ENCODE peak calls at places on chromosomes 13 and 19, in seven cellular contexts. Y, O, Z, C, M, I and R are unnamed samples.

GRCh38 chr13:64078025-64078424 is 2662.4 kb upstream of the PCDH20 start:
- DNase-seq in Y (no peak), O (no peak), Z (no peak), C (no peak), M (no peak), I (no peak), R (peak; percentile 1)

GRCh38 chr13:105165449-105166125 is 1369.9 kb downstream of the EFNB2 start:
- DNase-seq in Y (peak; percentile 10), O (no peak), Z (no peak), C (no peak), M (no peak), I (no peak), R (no peak)

GRCh38 chr13:111359237-111359915 is 38.9 kb downstream of the TEX29 start:
- DNase-seq in Y (no peak), O (peak; percentile 11), Z (no peak), C (no peak), M (no peak), I (no peak), R (no peak)

GRCh38 chr13:103371271-103371670 is 305.1 kb upstream of the SLC10A2 start:
- DNase-seq in Y (no peak), O (peak; percentile 17), Z (no peak), C (no peak), M (no peak), I (no peak), R (no peak)

GRCh38 chr19:31312004-31312403 is 37.2 kb downstream of the TSHZ3 start:
- DNase-seq in Y (no peak), O (peak; percentile 68), Z (no peak), C (no peak), M (peak; percentile 41), I (no peak), R (no peak)

GRCh38 chr19:46487802-46488445 is 7.7 kb downstream of the PNMA8B start:
- DNase-seq in Y (peak; percentile 76), O (peak; percentile 71), Z (peak; percentile 96), C (peak; percentile 76), M (no peak), I (peak; percentile 39), R (peak; percentile 90)

GRCh38 chr13:108494991-108495661 is 134.3 kb upstream of the MYO16 start:
- DNase-seq in Y (no peak), O (peak; percentile 11), Z (peak; percentile 14), C (no peak), M (no peak), I (no peak), R (no peak)

GRCh38 chr13:20831933-20832332 is 58.2 kb upstream of the EEF1AKMT1 start:
- DNase-seq in Y (no peak), O (no peak), Z (no peak), C (no peak), M (no peak), I (no peak), R (no peak)

GRCh38 chr13:98997738-98998641 is 20.1 kb upstream of the DOCK9 start:
- DNase-seq in Y (no peak), O (no peak), Z (no peak), C (no peak), M (no peak), I (no peak), R (no peak)

GRCh38 chr13:44649118-44649455 is 73.0 kb upstream of the TSC22D1 start:
- DNase-seq in Y (no peak), O (no peak), Z (no peak), C (no peak), M (no peak), I (peak; percentile 44), R (peak; percentile 29)

GRCh38 chr19:33175886-33176669 is 18.1 kb upstream of the LRP3 start:
- DNase-seq in Y (no peak), O (peak; percentile 33), Z (no peak), C (no peak), M (no peak), I (no peak), R (no peak)

GRCh38 chr19:10881403-10882107 is 10.2 kb downstream of the CARM1 start:
- DNase-seq in Y (no peak), O (no peak), Z (no peak), C (no peak), M (no peak), I (no peak), R (no peak)

GRCh38 chr19:18730885-18731513 is 47.5 kb downstream of the CRTC1 start:
- DNase-seq in Y (no peak), O (no peak), Z (no peak), C (no peak), M (no peak), I (no peak), R (no peak)

GRCh38 chr13:112506046-112506445 is 81.9 kb downstream of the TUBGCP3 start:
- DNase-seq in Y (no peak), O (no peak), Z (no peak), C (no peak), M (no peak), I (no peak), R (no peak)

GRCh38 chr19:2249010-2249866 is at the start of gene AMH:
- DNase-seq in Y (no peak), O (no peak), Z (no peak), C (no peak), M (no peak), I (no peak), R (no peak)

GRCh38 chr19:54708781-54709180 is 15.5 kb upstream of the KIR3DL3 start:
- DNase-seq in Y (no peak), O (no peak), Z (no peak), C (no peak), M (no peak), I (no peak), R (no peak)

GRCh38 chr13:26707122-26708006 is 53.2 kb downstream of the GPR12 start:
- DNase-seq in Y (no peak), O (peak; percentile 46), Z (peak; percentile 41), C (no peak), M (no peak), I (peak; percentile 41), R (peak; percentile 62)

GRCh38 chr19:11463391-11463790 is 17.5 kb downstream of the ELAVL3 start:
- DNase-seq in Y (no peak), O (no peak), Z (no peak), C (no peak), M (no peak), I (no peak), R (no peak)

GRCh38 chr19:48398329-48399235 is 5.1 kb downstream of the GRIN2D start:
- DNase-seq in Y (peak; percentile 88), O (peak; percentile 79), Z (peak; percentile 70), C (peak; percentile 80), M (no peak), I (peak; percentile 88), R (peak; percentile 91)

GRCh38 chr19:899363-900301 is 6.3 kb downstream of the RNU6-9 start:
- DNase-seq in Y (no peak), O (no peak), Z (no peak), C (no peak), M (no peak), I (no peak), R (no peak)

GRCh38 chr19:896434-896833 is 3.1 kb downstream of the RNU6-9 start:
- DNase-seq in Y (no peak), O (no peak), Z (no peak), C (no peak), M (no peak), I (no peak), R (no peak)

GRCh38 chr19:898663-899062 is 5.4 kb downstream of the RNU6-9 start:
- DNase-seq in Y (no peak), O (no peak), Z (no peak), C (no peak), M (no peak), I (no peak), R (no peak)

GRCh38 chr19:896999-897398 is 3.7 kb downstream of the RNU6-9 start:
- DNase-seq in Y (no peak), O (no peak), Z (no peak), C (no peak), M (no peak), I (no peak), R (no peak)

GRCh38 chr19:897442-898039 is 4.3 kb downstream of the RNU6-9 start:
- DNase-seq in Y (no peak), O (no peak), Z (no peak), C (no peak), M (no peak), I (no peak), R (no peak)
- TF ChIP-seq CTCF in Y (no peak), O (peak; percentile 11), Z (no peak), C (no peak), M (peak; percentile 5), I (no peak), R (no peak)

DNA sequence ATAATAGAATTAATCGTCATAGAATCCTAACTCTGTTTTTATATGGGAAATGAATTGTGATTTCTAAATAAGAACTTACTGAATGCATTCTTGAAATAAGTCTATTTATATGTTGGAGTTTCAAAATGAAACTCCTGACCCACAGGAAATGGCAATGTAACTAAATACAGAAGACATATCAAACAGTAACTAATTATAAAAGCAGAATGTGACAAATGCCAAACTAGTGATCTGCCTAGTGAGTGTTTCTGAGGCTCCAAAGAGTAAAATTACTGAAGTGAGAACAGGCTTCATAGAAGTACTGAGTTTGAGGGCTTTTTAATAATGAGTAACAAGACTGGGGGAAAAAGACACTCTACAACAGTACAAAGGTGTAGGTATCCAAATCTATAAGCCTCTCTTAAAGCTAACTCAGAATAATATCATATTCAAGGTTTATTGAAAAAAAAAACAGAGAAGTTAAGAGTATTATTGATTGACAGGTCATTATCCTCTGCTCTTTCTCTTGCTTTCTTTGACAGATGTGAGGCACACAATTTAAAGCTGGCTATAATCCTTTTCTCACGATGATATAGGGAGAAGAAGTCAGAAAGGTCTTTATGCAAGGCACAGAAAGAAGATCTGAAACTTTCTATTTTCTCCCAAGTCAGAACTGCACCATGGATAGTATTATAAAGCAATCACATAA is 17.4 kb upstream of the ATXN8OS start:
- DNase-seq in Y (no peak), O (no peak), Z (no peak), C (no peak), M (no peak), I (no peak), R (no peak)
- TF ChIP-seq CTCF in Y (no peak), O (no peak), Z (no peak), C (no peak), M (no peak), I (no peak), R (no peak)

GRCh38 chr13:45751882-45752281 is 49.8 kb downstream of the CBY2 start:
- DNase-seq in Y (no peak), O (no peak), Z (no peak), C (no peak), M (no peak), I (no peak), R (no peak)
- TF ChIP-seq CTCF in Y (no peak), O (no peak), Z (no peak), C (no peak), M (no peak), I (no peak), R (no peak)

GRCh38 chr19:39230096-39230764 is 14.6 kb downstream of the IFNL3 start:
- DNase-seq in Y (no peak), O (no peak), Z (no peak), C (no peak), M (no peak), I (no peak), R (no peak)

GRCh38 chr19:39223703-39224279 is 19.7 kb upstream of the SYCN start:
- DNase-seq in Y (no peak), O (peak; percentile 15), Z (no peak), C (no peak), M (no peak), I (no peak), R (peak; percentile 46)

DNA sequence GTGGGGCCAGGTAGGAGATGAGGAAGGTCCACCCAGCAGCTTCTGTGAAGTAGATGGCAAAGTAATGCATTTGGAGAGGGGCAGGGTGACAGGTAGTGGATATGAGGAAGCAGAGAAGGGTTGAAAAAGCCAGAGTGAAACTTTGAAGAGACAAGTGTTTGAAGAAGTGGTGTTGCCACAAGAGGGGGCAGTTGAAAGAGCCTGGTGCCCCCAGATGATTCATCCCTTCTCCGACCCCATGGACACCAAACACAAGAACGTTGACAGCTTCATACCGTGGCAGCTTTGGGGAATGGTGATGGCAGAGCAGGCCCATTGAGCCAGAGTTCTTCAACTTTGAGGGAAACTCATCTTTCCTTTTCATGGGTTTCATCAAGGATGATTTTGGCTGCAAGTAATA is 19.9 kb downstream of the IFNL3 start:
- DNase-seq in Y (no peak), O (no peak), Z (no peak), C (no peak), M (no peak), I (no peak), R (no peak)
- TF ChIP-seq CTCF in Y (no peak), O (no peak), Z (no peak), C (no peak), M (no peak), I (peak; percentile 41), R (no peak)